ENCODE peak calls at places on chromosomes 1 and 21, in four cellular contexts. G, W, D and T are unnamed samples.

GRCh38 chr1:206472886-206473285 is 2.6 kb downstream of the IKBKE start:
- DNase-seq in G (no peak), W (no peak), D (no peak), T (no peak)

GRCh38 chr1:119711804-119712341 is at the start of gene PHGDH:
- DNase-seq in G (peak), W (peak), D (peak), T (peak)

GRCh38 chr1:155833665-155834295 is 23.2 kb downstream of the GON4L start:
- DNase-seq in G (no peak), W (no peak), D (no peak), T (no peak)

GRCh38 chr1:26744075-26744958 is 43.4 kb upstream of the PIGV start:
- DNase-seq in G (peak), W (peak), D (peak), T (peak)

GRCh38 chr1:50236656-50237055 is 127.9 kb downstream of the ELAVL4 start:
- DNase-seq in G (no peak), W (no peak), D (no peak), T (no peak)

GRCh38 chr1:59061876-59062275 is 235.0 kb upstream of the FGGY start:
- DNase-seq in G (peak), W (peak), D (peak), T (no peak)

GRCh38 chr1:27402349-27402754 is 9.9 kb downstream of the GPR3 start:
- DNase-seq in G (no peak), W (peak), D (peak), T (peak)

GRCh38 chr1:27816921-27817630 is 13.5 kb upstream of the PPP1R8 start:
- DNase-seq in G (no peak), W (peak), D (no peak), T (no peak)

GRCh38 chr1:210437781-210438180 is 109.1 kb downstream of the HHAT start:
- DNase-seq in G (no peak), W (no peak), D (no peak), T (no peak)

GRCh38 chr1:32818804-32819541 is 1.5 kb downstream of the S100PBP start:
- DNase-seq in G (no peak), W (no peak), D (no peak), T (no peak)

GRCh38 chr21:41109174-41109573 is 58.8 kb upstream of the BACE2 start:
- DNase-seq in G (no peak), W (no peak), D (no peak), T (no peak)

GRCh38 chr1:17139637-17140036 is 20.4 kb upstream of the PADI2 start:
- DNase-seq in G (no peak), W (no peak), D (no peak), T (no peak)

GRCh38 chr1:204227351-204227750 is 13.6 kb upstream of the GOLT1A start:
- DNase-seq in G (no peak), W (no peak), D (no peak), T (no peak)

GRCh38 chr1:94355485-94355980 is 62.7 kb upstream of the ABCD3 start:
- DNase-seq in G (no peak), W (no peak), D (no peak), T (no peak)

GRCh38 chr1:158248122-158248521 is 6.1 kb upstream of the CD1A start:
- DNase-seq in G (no peak), W (no peak), D (no peak), T (no peak)

GRCh38 chr1:202130275-202130646 is 7.5 kb downstream of the GPR37L1 start:
- DNase-seq in G (no peak), W (no peak), D (no peak), T (peak)

GRCh38 chr1:92307980-92308379 is 9.1 kb downstream of the RPAP2 start:
- DNase-seq in G (no peak), W (no peak), D (no peak), T (no peak)

GRCh38 chr1:78855258-78855657 is 151.3 kb downstream of the ADGRL4 start:
- DNase-seq in G (no peak), W (no peak), D (no peak), T (no peak)

GRCh38 chr1:223403184-223403815 is 10.1 kb downstream of the CCDC185 start:
- DNase-seq in G (no peak), W (peak), D (peak), T (no peak)
- TF ChIP-seq EZH2phosphoT487 in G (no peak), W (no peak), D (no peak), T (no peak)

GRCh38 chr1:25568834-25569598 is 25.6 kb downstream of the LDLRAP1 start:
- DNase-seq in G (peak), W (peak), D (peak), T (no peak)
- TF ChIP-seq EZH2phosphoT487 in G (no peak), W (no peak), D (no peak), T (no peak)

GRCh38 chr1:169944621-169945020 is 50.9 kb upstream of the SCYL3 start:
- DNase-seq in G (no peak), W (no peak), D (no peak), T (no peak)
- TF ChIP-seq EZH2phosphoT487 in G (no peak), W (no peak), D (no peak), T (no peak)

GRCh38 chr1:235720544-235720943 is 71.0 kb upstream of the GNG4 start:
- DNase-seq in G (no peak), W (peak), D (peak), T (no peak)
- TF ChIP-seq EZH2phosphoT487 in G (no peak), W (no peak), D (no peak), T (no peak)

GRCh38 chr21:39803393-39803792 is 58.4 kb downstream of the IGSF5 start:
- DNase-seq in G (no peak), W (no peak), D (no peak), T (no peak)
- TF ChIP-seq EZH2phosphoT487 in G (no peak), W (no peak), D (no peak), T (no peak)

GRCh38 chr1:207605444-207606361 is 39.2 kb upstream of the CR1L start:
- DNase-seq in G (peak), W (no peak), D (peak), T (no peak)

GRCh38 chr1:207606362-207606755 is 38.6 kb upstream of the CR1L start:
- DNase-seq in G (no peak), W (no peak), D (no peak), T (no peak)

GRCh38 chr1:207603777-207604176 is 41.2 kb upstream of the CR1L start:
- DNase-seq in G (no peak), W (peak), D (peak), T (no peak)
- TF ChIP-seq EZH2phosphoT487 in G (no peak), W (no peak), D (no peak), T (no peak)

GRCh38 chr1:178497903-178498478 is 1.2 kb upstream of the CLEC20A start:
- DNase-seq in G (no peak), W (no peak), D (no peak), T (no peak)
- TF ChIP-seq EZH2phosphoT487 in G (no peak), W (no peak), D (no peak), T (no peak)

DNA sequence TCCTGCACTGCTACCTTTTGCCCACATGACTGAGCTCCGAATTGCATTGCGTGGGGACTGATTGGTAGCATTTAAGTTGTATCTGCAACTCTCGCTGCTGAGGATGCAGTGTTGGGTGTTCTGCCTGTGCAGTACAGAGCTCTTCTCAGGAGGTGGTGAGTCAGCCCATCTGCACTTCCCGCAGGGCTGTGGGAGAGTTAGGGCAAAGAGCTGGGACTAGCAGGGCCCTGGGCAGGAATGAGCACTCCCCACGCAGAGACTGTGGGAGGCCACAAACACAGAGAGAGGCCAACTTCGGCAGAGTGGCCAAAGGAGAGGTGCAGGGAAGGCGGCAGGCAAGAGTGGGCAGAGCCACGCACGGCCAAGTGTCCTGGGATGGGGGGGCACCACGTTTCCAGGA is 244.7 kb downstream of the SIPA1L2 start:
- DNase-seq in G (no peak), W (peak), D (peak), T (no peak)
- TF ChIP-seq EZH2phosphoT487 in G (no peak), W (no peak), D (no peak), T (no peak)

DNA sequence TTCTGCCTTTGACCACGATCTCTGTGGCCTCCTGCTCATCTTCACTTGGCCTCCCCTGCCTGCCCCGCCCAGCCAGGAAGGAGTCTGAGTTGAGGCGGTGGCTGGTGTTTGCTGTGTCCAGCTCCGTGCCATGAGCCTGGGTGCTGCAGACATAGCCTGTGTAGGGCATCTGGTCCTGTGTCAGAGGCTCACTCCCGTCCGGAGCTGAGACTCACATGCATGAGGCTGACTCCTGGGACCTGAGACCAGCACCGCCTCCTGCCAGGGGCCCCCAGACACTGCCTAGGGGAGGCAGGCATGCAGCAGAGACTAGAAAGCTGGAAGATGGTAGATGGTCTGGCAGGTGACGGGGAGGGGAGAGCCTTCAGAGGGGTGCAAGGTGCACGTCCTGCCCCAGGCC is 52.2 kb upstream of the TTC34 start:
- DNase-seq in G (no peak), W (no peak), D (no peak), T (no peak)
- TF ChIP-seq EZH2phosphoT487 in G (no peak), W (no peak), D (no peak), T (no peak)